ENCODE peak calls at places on chromosomes 4 and X, in five cellular contexts. One of them, this sample, is unnamed.

GRCh38 chr4:123952530-123953274 is 556.1 kb downstream of the SPRY1 start:
- DNase-seq in stimulated activated naive B cell treated with anti-CD40 and anti-IgM and Interleukin-4, amounts not matched to agents 10 μg/mL and 1 μg/mL and 100 μg/mL, for 72 hours: no peak
- DNase-seq in neuronal stem cell: no peak
- DNase-seq in trophoblast cell: no peak
- DNase-seq in mucosa of descending colon: no peak
- DNase-seq in this sample: no peak

GRCh38 chr4:161403781-161404180 is 760.0 kb downstream of the FSTL5 start:
- DNase-seq in stimulated activated naive B cell treated with anti-CD40 and anti-IgM and Interleukin-4, amounts not matched to agents 10 μg/mL and 1 μg/mL and 100 μg/mL, for 72 hours: no peak
- DNase-seq in neuronal stem cell: no peak
- DNase-seq in trophoblast cell: no peak
- DNase-seq in mucosa of descending colon: no peak
- DNase-seq in this sample: no peak

GRCh38 chr4:173171098-173171497 is 2.5 kb downstream of the GALNT7 start:
- DNase-seq in stimulated activated naive B cell treated with anti-CD40 and anti-IgM and Interleukin-4, amounts not matched to agents 10 μg/mL and 1 μg/mL and 100 μg/mL, for 72 hours: no peak
- DNase-seq in neuronal stem cell: no peak
- DNase-seq in trophoblast cell: no peak
- DNase-seq in mucosa of descending colon: no peak
- DNase-seq in this sample: no peak

GRCh38 chr4:171432536-171432935 is 380.7 kb upstream of the GALNTL6 start:
- DNase-seq in stimulated activated naive B cell treated with anti-CD40 and anti-IgM and Interleukin-4, amounts not matched to agents 10 μg/mL and 1 μg/mL and 100 μg/mL, for 72 hours: no peak
- DNase-seq in neuronal stem cell: no peak
- DNase-seq in trophoblast cell: no peak
- DNase-seq in mucosa of descending colon: no peak
- DNase-seq in this sample: no peak

GRCh38 chr4:17072483-17072882 is 174.0 kb upstream of the LDB2 start:
- DNase-seq in stimulated activated naive B cell treated with anti-CD40 and anti-IgM and Interleukin-4, amounts not matched to agents 10 μg/mL and 1 μg/mL and 100 μg/mL, for 72 hours: no peak
- DNase-seq in neuronal stem cell: no peak
- DNase-seq in trophoblast cell: no peak
- DNase-seq in mucosa of descending colon: no peak
- DNase-seq in this sample: no peak

GRCh38 chr4:120862432-120862831 is 60.1 kb downstream of the PRDM5 start:
- DNase-seq in stimulated activated naive B cell treated with anti-CD40 and anti-IgM and Interleukin-4, amounts not matched to agents 10 μg/mL and 1 μg/mL and 100 μg/mL, for 72 hours: no peak
- DNase-seq in neuronal stem cell: no peak
- DNase-seq in trophoblast cell: no peak
- DNase-seq in mucosa of descending colon: no peak
- DNase-seq in this sample: no peak

GRCh38 chrX:101385026-101385684 is 836 bp downstream of the BTK start:
- DNase-seq in stimulated activated naive B cell treated with anti-CD40 and anti-IgM and Interleukin-4, amounts not matched to agents 10 μg/mL and 1 μg/mL and 100 μg/mL, for 72 hours: no peak
- DNase-seq in neuronal stem cell: no peak
- DNase-seq in trophoblast cell: no peak
- DNase-seq in mucosa of descending colon: no peak
- DNase-seq in this sample: no peak

GRCh38 chrX:110327336-110327735 is 9.5 kb upstream of the AMMECR1 start:
- DNase-seq in stimulated activated naive B cell treated with anti-CD40 and anti-IgM and Interleukin-4, amounts not matched to agents 10 μg/mL and 1 μg/mL and 100 μg/mL, for 72 hours: no peak
- DNase-seq in neuronal stem cell: no peak
- DNase-seq in trophoblast cell: no peak
- DNase-seq in mucosa of descending colon: no peak
- DNase-seq in this sample: no peak

GRCh38 chr4:184441461-184442392 is 32.6 kb downstream of the IRF2 start:
- DNase-seq in stimulated activated naive B cell treated with anti-CD40 and anti-IgM and Interleukin-4, amounts not matched to agents 10 μg/mL and 1 μg/mL and 100 μg/mL, for 72 hours: no peak
- DNase-seq in neuronal stem cell: no peak
- DNase-seq in trophoblast cell: no peak
- DNase-seq in mucosa of descending colon: no peak
- DNase-seq in this sample: no peak

GRCh38 chrX:68719904-68720614 is 72.6 kb downstream of the STARD8 start:
- DNase-seq in stimulated activated naive B cell treated with anti-CD40 and anti-IgM and Interleukin-4, amounts not matched to agents 10 μg/mL and 1 μg/mL and 100 μg/mL, for 72 hours: no peak
- DNase-seq in neuronal stem cell: no peak
- DNase-seq in trophoblast cell: no peak
- DNase-seq in mucosa of descending colon: no peak
- DNase-seq in this sample: no peak

GRCh38 chrX:123860506-123860840 is 620 bp downstream of the XIAP start:
- DNase-seq in stimulated activated naive B cell treated with anti-CD40 and anti-IgM and Interleukin-4, amounts not matched to agents 10 μg/mL and 1 μg/mL and 100 μg/mL, for 72 hours: no peak
- DNase-seq in neuronal stem cell: no peak
- DNase-seq in trophoblast cell: peak
- DNase-seq in mucosa of descending colon: no peak
- DNase-seq in this sample: peak

GRCh38 chr4:104629601-104630000 is 134.9 kb upstream of the CXXC4 start:
- DNase-seq in stimulated activated naive B cell treated with anti-CD40 and anti-IgM and Interleukin-4, amounts not matched to agents 10 μg/mL and 1 μg/mL and 100 μg/mL, for 72 hours: no peak
- DNase-seq in neuronal stem cell: no peak
- DNase-seq in trophoblast cell: no peak
- DNase-seq in mucosa of descending colon: no peak
- DNase-seq in this sample: no peak